ENCODE peak calls at places on chromosome 11, in eight cellular contexts. R, S, C, E, K, O, F and A are unnamed samples.

GRCh38 chr11:66472054-66472453 is 5.3 kb downstream of the PELI3 start:
- DNase-seq in R (no peak), S (no peak), C (no peak), E (no peak), K (no peak), O (no peak), F (no peak), A (no peak)

GRCh38 chr11:3995949-3996554 is 98.5 kb upstream of the RRM1 start:
- DNase-seq in R (no peak), S (peak), C (peak), E (no peak), K (no peak), O (no peak), F (no peak), A (no peak)

GRCh38 chr11:26331911-26332571 is at the start of gene ANO3:
- DNase-seq in R (no peak), S (peak), C (peak), E (no peak), K (peak), O (no peak), F (peak), A (peak)

GRCh38 chr11:33015621-33016551 is at the start of gene DEPDC7:
- DNase-seq in R (peak), S (peak), C (peak), E (peak), K (no peak), O (peak), F (peak), A (peak)

GRCh38 chr11:67409261-67409666 is 5.4 kb downstream of the TBC1D10C start:
- DNase-seq in R (no peak), S (no peak), C (no peak), E (no peak), K (peak), O (no peak), F (no peak), A (no peak)

GRCh38 chr11:92257536-92257935 is 32.9 kb downstream of the FAT3 start:
- DNase-seq in R (no peak), S (no peak), C (no peak), E (no peak), K (no peak), O (no peak), F (no peak), A (no peak)

GRCh38 chr11:82045748-82046457 is 687.8 kb downstream of the FAM181B start:
- DNase-seq in R (no peak), S (no peak), C (no peak), E (no peak), K (no peak), O (no peak), F (no peak), A (peak)

GRCh38 chr11:46408407-46408986 is 16.9 kb upstream of the CHRM4 start:
- DNase-seq in R (no peak), S (no peak), C (no peak), E (no peak), K (no peak), O (no peak), F (no peak), A (no peak)

GRCh38 chr11:131674051-131674755 is 303.8 kb downstream of the NTM start:
- DNase-seq in R (peak), S (peak), C (peak), E (peak), K (peak), O (no peak), F (peak), A (peak)

GRCh38 chr11:1165256-1166041 is 7.7 kb downstream of the MUC5AC start:
- DNase-seq in R (no peak), S (no peak), C (no peak), E (no peak), K (no peak), O (peak), F (no peak), A (no peak)

GRCh38 chr11:3914807-3915206 is 59.3 kb downstream of the STIM1 start:
- DNase-seq in R (no peak), S (no peak), C (peak), E (no peak), K (no peak), O (no peak), F (no peak), A (no peak)

GRCh38 chr11:74784234-74784633 is 35.6 kb downstream of the RNF169 start:
- DNase-seq in R (no peak), S (no peak), C (no peak), E (no peak), K (no peak), O (no peak), F (no peak), A (no peak)

GRCh38 chr11:15918212-15918611 is 438.1 kb downstream of the SOX6 start:
- DNase-seq in R (no peak), S (no peak), C (no peak), E (no peak), K (no peak), O (peak), F (no peak), A (no peak)

GRCh38 chr11:41307371-41308080 is 151.9 kb downstream of the LRRC4C start:
- DNase-seq in R (no peak), S (no peak), C (no peak), E (no peak), K (no peak), O (no peak), F (no peak), A (no peak)

GRCh38 chr11:43135966-43136534 is 175.7 kb upstream of the API5 start:
- DNase-seq in R (no peak), S (no peak), C (peak), E (no peak), K (no peak), O (no peak), F (no peak), A (no peak)

GRCh38 chr11:130602700-130603584 is 154.5 kb downstream of the ADAMTS15 start:
- DNase-seq in R (no peak), S (no peak), C (no peak), E (no peak), K (no peak), O (no peak), F (no peak), A (no peak)

GRCh38 chr11:6418958-6419611 is at the start of gene APBB1:
- DNase-seq in R (peak), S (peak), C (peak), E (no peak), K (peak), O (peak), F (peak), A (peak)

GRCh38 chr11:78420255-78420764 is 2.7 kb upstream of the GAB2 start:
- DNase-seq in R (peak), S (peak), C (peak), E (peak), K (peak), O (no peak), F (peak), A (peak)

GRCh38 chr11:61054927-61055562 is 47.2 kb upstream of the CD5 start:
- DNase-seq in R (no peak), S (no peak), C (no peak), E (no peak), K (no peak), O (peak), F (no peak), A (no peak)

GRCh38 chr11:96103102-96103501 is 179.2 kb upstream of the MTMR2 start:
- DNase-seq in R (no peak), S (no peak), C (peak), E (no peak), K (no peak), O (no peak), F (no peak), A (no peak)

GRCh38 chr11:26187639-26188038 is 144.3 kb upstream of the ANO3 start:
- DNase-seq in R (no peak), S (peak), C (peak), E (no peak), K (no peak), O (no peak), F (no peak), A (peak)

GRCh38 chr11:114086394-114086793 is 26.9 kb downstream of the ZBTB16 start:
- DNase-seq in R (no peak), S (no peak), C (no peak), E (no peak), K (no peak), O (no peak), F (no peak), A (no peak)

GRCh38 chr11:120254788-120255518 is 15.0 kb downstream of the POU2F3 start:
- DNase-seq in R (no peak), S (no peak), C (no peak), E (no peak), K (no peak), O (no peak), F (no peak), A (no peak)

GRCh38 chr11:64925536-64926449 is 1.3 kb downstream of the PPP2R5B start:
- DNase-seq in R (no peak), S (no peak), C (no peak), E (no peak), K (no peak), O (no peak), F (no peak), A (no peak)

GRCh38 chr11:48248902-48249301 is 4.0 kb downstream of the OR4X2 start:
- DNase-seq in R (no peak), S (no peak), C (no peak), E (no peak), K (no peak), O (no peak), F (no peak), A (no peak)

GRCh38 chr11:64207247-64208085 is 945 bp downstream of the FERMT3 start:
- DNase-seq in R (no peak), S (no peak), C (peak), E (peak), K (no peak), O (no peak), F (peak), A (no peak)